ENCODE peak calls at places on chromosomes 1 and 21, in six cellular contexts. B is progenitor cell of endocrine pancreas, H is colonic mucosa, S is spleen, G is AG10803, A is endothelial cell. Z is an unnamed sample.
A peak's percentile ranks its signal among the peaks of the same experiment; 100 is the strongest.

GRCh38 chr1:11207898-11208611 is 18.9 kb downstream of the ANGPTL7 start:
- DNase-seq in B (no peak), S (no peak), H (no peak), A (no peak), G (no peak), Z (no peak)

GRCh38 chr1:6486433-6487011 is 4.9 kb downstream of the PLEKHG5 start:
- DNase-seq in G (peak; percentile 74), H (peak; percentile 92), B (peak; percentile 89), S (peak; percentile 94), A (peak; percentile 96), Z (peak; percentile 81)

GRCh38 chr1:181386951-181387350 is 96.4 kb upstream of the CACNA1E start:
- DNase-seq in S (no peak), H (no peak), G (no peak), A (no peak), B (no peak), Z (no peak)

GRCh38 chr1:93595266-93595665 is 86.4 kb downstream of the BCAR3 start:
- DNase-seq in H (no peak), A (no peak), S (no peak), G (peak; percentile 85), B (no peak), Z (no peak)

GRCh38 chr1:61162513-61163274 is 80.3 kb downstream of the NFIA start:
- DNase-seq in H (no peak), G (no peak), A (no peak), S (no peak), B (no peak), Z (no peak)

GRCh38 chr1:198830397-198830796 is 191.6 kb downstream of the PTPRC start:
- DNase-seq in S (no peak), G (no peak), H (no peak), A (no peak), B (no peak), Z (no peak)

GRCh38 chr1:155007253-155007828 is 4.7 kb downstream of the ZBTB7B start:
- DNase-seq in B (no peak), G (no peak), S (peak; percentile 87), H (peak; percentile 93), A (no peak), Z (no peak)

GRCh38 chr1:167297222-167298214 is 76.8 kb downstream of the POU2F1 start:
- DNase-seq in B (no peak), S (no peak), H (peak; percentile 72), G (peak; percentile 37), A (no peak), Z (peak; percentile 84)

GRCh38 chr1:189859385-189859977 is 618.2 kb downstream of the BRINP3 start:
- DNase-seq in S (no peak), B (no peak), A (peak; percentile 14), H (peak; percentile 21), G (no peak), Z (no peak)

GRCh38 chr1:52426391-52426790 is 22.0 kb downstream of the PRPF38A start:
- DNase-seq in G (peak; percentile 3), B (no peak), H (no peak), S (no peak), A (no peak), Z (no peak)

GRCh38 chr1:204894606-204895005 is 23.9 kb downstream of the NFASC start:
- DNase-seq in A (no peak), S (no peak), G (peak; percentile 31), H (no peak), B (no peak), Z (peak; percentile 43)

GRCh38 chr1:21451212-21451611 is 11.3 kb downstream of the NBPF3 start:
- DNase-seq in H (no peak), B (no peak), S (no peak), A (no peak), G (peak; percentile 90), Z (no peak)

GRCh38 chr1:29172415-29172814 is 9.3 kb downstream of the SRSF4 start:
- DNase-seq in G (no peak), A (no peak), B (no peak), H (no peak), S (peak; percentile 19), Z (no peak)

GRCh38 chr1:161082996-161083742 is 6.2 kb downstream of the NECTIN4 start:
- DNase-seq in G (peak; percentile 95), B (peak; percentile 52), S (no peak), A (no peak), H (peak; percentile 90), Z (peak; percentile 98)

GRCh38 chr1:92065042-92065441 is 10.2 kb downstream of the SETSIP start:
- DNase-seq in B (no peak), H (no peak), A (no peak), G (no peak), S (no peak), Z (peak; percentile 7)

GRCh38 chr1:232586679-232587078 is 43.3 kb downstream of the SIPA1L2 start:
- DNase-seq in A (no peak), B (no peak), S (no peak), H (no peak), G (no peak), Z (no peak)

GRCh38 chr1:201933840-201934430 is 12.4 kb downstream of the LMOD1 start:
- DNase-seq in B (no peak), S (no peak), H (no peak), A (no peak), G (peak; percentile 67), Z (peak; percentile 37)

GRCh38 chr21:36962098-36962780 is 4.2 kb downstream of the HLCS start:
- DNase-seq in H (no peak), A (no peak), B (no peak), G (no peak), S (no peak), Z (no peak)

GRCh38 chr1:220274122-220274855 is 2.0 kb upstream of the RAB3GAP2 start:
- DNase-seq in B (no peak), A (no peak), G (peak; percentile 78), S (no peak), H (no peak), Z (no peak)

GRCh38 chr1:207495816-207496792 is at the start of gene CR1:
- DNase-seq in G (no peak), S (peak; percentile 92), A (peak; percentile 35), B (peak; percentile 26), H (no peak), Z (no peak)

GRCh38 chr1:1434131-1434811 is 1.2 kb upstream of the VWA1 start:
- DNase-seq in B (no peak), G (no peak), H (peak; percentile 40), S (peak; percentile 74), A (peak; percentile 56), Z (no peak)

GRCh38 chr1:206075786-206076725 is 23.1 kb downstream of the RHEX start:
- DNase-seq in H (no peak), B (no peak), A (no peak), G (peak; percentile 58), S (no peak), Z (peak; percentile 38)

DNA sequence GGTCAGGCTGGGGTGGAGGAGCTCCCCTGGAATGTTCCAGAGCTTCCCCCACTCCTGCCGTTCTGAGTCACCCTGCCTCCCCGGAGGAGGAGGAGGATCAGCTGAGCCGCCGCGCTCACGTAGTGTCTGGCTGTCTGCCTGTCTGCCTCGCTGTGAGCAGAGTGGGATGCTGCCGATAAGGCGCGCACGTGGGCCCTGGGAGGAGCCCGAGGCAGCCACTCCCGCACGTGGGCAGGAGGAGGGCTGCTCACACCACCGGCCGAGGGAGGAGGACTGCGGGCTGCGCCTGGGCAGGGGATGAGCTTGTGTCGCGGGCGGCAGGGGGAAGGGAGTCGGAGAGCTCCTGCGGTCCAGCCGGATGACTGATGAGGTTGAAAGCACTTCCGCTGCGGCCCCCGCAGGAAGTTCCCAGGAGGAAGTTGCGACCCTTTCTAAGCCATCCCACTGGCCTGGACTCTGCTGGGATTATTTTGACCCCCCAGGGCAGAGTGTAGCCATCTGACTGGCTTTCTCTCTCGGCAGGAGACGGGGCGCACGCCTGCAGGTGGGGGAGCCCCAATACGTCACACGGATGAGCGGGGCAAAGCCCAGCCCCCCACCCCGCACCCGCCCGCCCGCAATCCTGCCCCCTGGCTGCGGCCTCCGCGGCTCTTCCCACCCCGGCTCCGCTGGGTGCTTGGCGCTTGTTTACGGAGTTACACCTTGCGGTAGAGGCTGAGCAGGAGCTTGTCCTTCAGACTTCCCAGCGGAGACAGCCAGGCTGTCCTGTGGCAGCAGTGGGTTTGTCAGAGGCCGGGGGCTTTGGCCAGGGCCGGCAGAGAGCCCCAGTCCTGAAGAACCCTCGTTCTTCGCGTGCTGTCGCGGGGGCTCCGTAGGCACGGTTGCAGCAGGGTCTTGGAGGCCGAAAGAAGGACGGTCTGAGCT is 9.8 kb downstream of the PDXK start:
- DNase-seq in A (peak; percentile 69), G (peak; percentile 97), H (peak; percentile 85), S (peak; percentile 94), B (peak; percentile 49), Z (peak; percentile 94)
- TF ChIP-seq CTCF in A (peak; percentile 38), G (no peak), H (no peak), S (no peak), B (peak; percentile 63), Z (no peak)

GRCh38 chr1:170765712-170766330 is 101.9 kb downstream of the PRRX1 start:
- DNase-seq in A (no peak), B (no peak), H (no peak), G (peak; percentile 64), S (no peak), Z (peak; percentile 54)
- TF ChIP-seq CTCF in A (peak; percentile 28), B (peak; percentile 54), H (no peak), G (peak; percentile 76), S (no peak), Z (peak; percentile 74)

GRCh38 chr1:156600733-156601121 is 552 bp downstream of the GPATCH4 start:
- DNase-seq in A (no peak), H (no peak), S (no peak), B (no peak), G (no peak), Z (peak; percentile 34)

GRCh38 chr1:156599811-156600210 is 1.5 kb downstream of the GPATCH4 start:
- DNase-seq in A (no peak), S (no peak), H (no peak), B (no peak), G (no peak), Z (peak; percentile 48)

GRCh38 chr1:156598731-156599432 is 2.4 kb downstream of the GPATCH4 start:
- DNase-seq in B (no peak), S (no peak), G (no peak), H (no peak), A (no peak), Z (no peak)

GRCh38 chr1:156596426-156596825 is 4.8 kb downstream of the NAXE start:
- DNase-seq in B (no peak), G (no peak), A (no peak), S (no peak), H (no peak), Z (no peak)

GRCh38 chr1:156598125-156598524 is 3.2 kb downstream of the GPATCH4 start:
- DNase-seq in H (no peak), B (no peak), A (no peak), G (no peak), S (no peak), Z (no peak)
- TF ChIP-seq CTCF in H (no peak), B (no peak), A (no peak), G (no peak), S (no peak), Z (no peak)

DNA sequence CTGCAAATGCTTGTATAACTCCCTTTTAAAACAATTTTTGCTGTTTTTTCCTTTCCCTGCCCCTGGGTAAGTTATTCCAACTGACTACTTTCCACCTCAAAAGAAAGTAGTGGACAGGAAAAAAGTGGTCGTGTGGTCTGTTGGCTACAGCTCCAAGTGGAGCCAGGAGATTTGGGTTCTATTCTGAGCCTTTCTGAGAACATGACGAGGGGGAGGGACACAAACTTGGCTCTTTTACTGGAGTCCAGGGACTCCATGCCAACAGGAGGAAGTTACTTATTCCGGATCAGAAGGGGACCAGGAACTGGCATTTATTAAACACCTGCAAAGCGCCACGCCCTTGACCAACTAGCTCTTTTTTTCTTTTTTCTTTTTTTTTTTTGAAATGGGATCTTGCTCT is 79.0 kb upstream of the CAPZB start:
- DNase-seq in G (no peak), S (no peak), H (peak; percentile 46), B (no peak), A (no peak), Z (no peak)
- TF ChIP-seq CTCF in G (no peak), S (no peak), H (no peak), B (no peak), A (no peak), Z (no peak)